ENCODE peak calls at places on chromosomes 6 and 20, in six cellular contexts. B is lower lobe of right lung; M is Peyer's patch; V is body of pancreas; E is brain microvascular endothelial cell; G is CD8-positive, alpha-beta T cell. N is an unnamed sample.
A peak's percentile ranks its signal among the peaks of the same experiment; 100 is the strongest.

GRCh38 chr20:48538058-48538825 is 289.6 kb downstream of the PREX1 start:
- DNase-seq in M (no peak), G (no peak), E (peak; percentile 83), B (peak; percentile 56), V (peak; percentile 29), N (peak; percentile 79)

GRCh38 chr20:33167859-33168258 is at the start of gene BPIFA2:
- DNase-seq in M (no peak), V (no peak), B (no peak), G (no peak), E (no peak), N (no peak)

GRCh38 chr20:49519777-49520359 is 37.4 kb upstream of the KCNB1 start:
- DNase-seq in M (no peak), V (no peak), G (no peak), E (no peak), B (no peak), N (no peak)

GRCh38 chr20:34709044-34709835 is 5.1 kb downstream of the TP53INP2 start:
- DNase-seq in V (peak; percentile 84), E (peak; percentile 49), G (peak; percentile 79), M (peak; percentile 88), B (peak; percentile 92), N (peak; percentile 55)

GRCh38 chr6:135018961-135019360 is 35.7 kb downstream of the HBS1L start:
- DNase-seq in G (no peak), V (no peak), B (no peak), M (no peak), E (no peak), N (no peak)

GRCh38 chr6:31489046-31489445 is 8.9 kb upstream of the MICB start:
- DNase-seq in V (no peak), G (no peak), M (no peak), B (no peak), E (no peak), N (no peak)

GRCh38 chr20:13338097-13338661 is 117.1 kb downstream of the ISM1 start:
- DNase-seq in M (no peak), B (no peak), V (no peak), E (no peak), G (no peak), N (no peak)

GRCh38 chr6:9131616-9132015 is 696.3 kb upstream of the SLC35B3 start:
- DNase-seq in B (peak; percentile 64), E (no peak), M (no peak), V (peak; percentile 33), G (no peak), N (peak; percentile 42)

GRCh38 chr6:158536084-158536890 is 23.6 kb upstream of the TMEM181 start:
- DNase-seq in V (peak; percentile 82), G (peak; percentile 70), E (peak; percentile 52), M (peak; percentile 78), B (peak; percentile 83), N (peak; percentile 47)

GRCh38 chr6:16982827-16983226 is 119.0 kb upstream of the STMND1 start:
- DNase-seq in B (no peak), V (no peak), M (no peak), E (peak; percentile 52), G (no peak), N (peak; percentile 31)

GRCh38 chr6:3329491-3330051 is 70.8 kb downstream of the PSMG4 start:
- DNase-seq in G (no peak), B (no peak), E (no peak), V (peak; percentile 84), M (no peak), N (no peak)

GRCh38 chr6:48743738-48744137 is 632.7 kb upstream of the PTCHD4 start:
- DNase-seq in M (no peak), B (no peak), V (no peak), E (no peak), G (no peak), N (no peak)

GRCh38 chr6:30768634-30769087 is 24.3 kb upstream of the IER3 start:
- DNase-seq in M (no peak), B (no peak), E (no peak), V (no peak), G (no peak), N (no peak)

GRCh38 chr6:132404330-132404729 is 3.1 kb upstream of the MOXD1 start:
- DNase-seq in E (no peak), M (no peak), B (no peak), G (no peak), V (no peak), N (no peak)

GRCh38 chr6:132400641-132401119 is 595 bp downstream of the MOXD1 start:
- DNase-seq in V (no peak), M (peak; percentile 48), G (no peak), B (no peak), E (no peak), N (no peak)

GRCh38 chr6:132401120-132401940 is at the start of gene MOXD1:
- DNase-seq in M (peak; percentile 56), E (no peak), V (peak; percentile 34), B (no peak), G (no peak), N (no peak)

GRCh38 chr6:132399376-132400074 is 1.8 kb downstream of the MOXD1 start:
- DNase-seq in B (no peak), V (no peak), E (peak; percentile 51), G (no peak), M (no peak), N (peak; percentile 21)

DNA sequence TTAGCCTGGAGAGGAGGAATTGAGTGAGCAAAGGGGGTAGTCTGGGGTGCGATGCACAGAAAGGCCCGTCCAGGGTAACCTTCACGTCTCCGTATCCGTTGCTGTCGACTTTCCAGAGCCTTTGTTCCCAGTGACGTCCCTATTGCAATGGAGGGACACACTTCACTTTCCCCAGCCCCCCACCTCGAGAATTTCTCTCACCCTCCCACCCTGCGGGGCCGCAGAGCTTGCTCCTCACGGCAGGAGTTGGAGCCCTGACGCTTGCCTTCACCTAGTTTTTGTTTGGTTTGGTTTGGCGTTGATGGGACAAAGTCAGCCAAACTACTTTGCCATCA is 633 bp upstream of the MOXD1 start:
- DNase-seq in G (no peak), M (no peak), V (no peak), B (no peak), E (no peak), N (no peak)
- H3K27me3 ChIP-seq in G (peaks cover 8% of the 10 kb centered on the region), M (no peaks in the 10 kb centered on the region), V (no peaks in the 10 kb centered on the region), B (peaks cover 38% of the 10 kb centered on the region), E (no peaks in the 10 kb centered on the region), N (peaks cover 19% of the 10 kb centered on the region)

GRCh38 chr6:151176941-151177760 is 62.6 kb upstream of the AKAP12 start:
- DNase-seq in V (no peak), E (no peak), M (no peak), G (no peak), B (no peak), N (no peak)
- H3K4me3 ChIP-seq in V (no peak overlapping the region), E (no peak overlapping the region), M (no peak overlapping the region), G (no peak overlapping the region), B (no peak overlapping the region), N (no peak overlapping the region)

GRCh38 chr6:44494011-44494501 is 106.5 kb downstream of the CDC5L start:
- DNase-seq in B (no peak), G (no peak), E (peak; percentile 46), M (no peak), V (no peak), N (peak; percentile 92)
- TF ChIP-seq CTCF in B (no peak), G (no peak), E (peak; percentile 53), M (no peak), V (no peak), N (peak; percentile 29)

DNA sequence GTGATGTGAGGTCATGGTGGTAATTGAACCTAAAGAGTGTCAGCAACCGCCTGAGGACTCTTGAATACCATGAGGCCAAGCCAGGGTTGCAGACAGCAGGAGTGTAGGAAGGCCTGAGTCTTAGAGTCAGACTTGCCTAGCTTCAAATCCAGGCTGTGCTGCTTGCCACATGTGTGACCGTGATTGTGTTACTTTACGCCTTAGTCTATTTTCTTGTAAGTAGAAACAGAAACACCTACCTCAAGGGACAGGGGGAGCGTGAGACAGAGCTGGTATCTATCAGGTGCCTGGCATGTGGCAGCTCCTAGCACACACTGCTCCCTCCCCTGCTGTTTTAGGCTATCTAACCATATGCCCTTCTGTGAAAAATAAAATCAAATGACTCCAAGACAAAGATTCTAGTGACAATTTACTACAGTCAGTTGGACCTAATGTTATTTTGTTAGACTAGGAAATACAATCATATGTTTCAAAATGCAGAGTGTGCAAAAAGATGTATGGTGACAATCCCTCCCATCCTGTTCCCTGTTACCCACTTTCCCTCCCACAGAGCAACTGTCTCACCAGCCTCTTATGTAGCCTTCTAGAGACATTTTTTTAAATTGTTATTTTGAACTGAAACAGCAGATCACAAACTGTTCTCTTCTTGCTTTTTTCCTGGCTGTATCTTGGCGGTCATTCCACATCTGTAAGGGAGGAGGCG is 21.7 kb downstream of the TAF8 start:
- DNase-seq in E (no peak), G (no peak), V (no peak), B (no peak), M (no peak), N (no peak)
- H3K27me3 ChIP-seq in E (no peaks in the 10 kb centered on the region), G (no peaks in the 10 kb centered on the region), V (no peaks in the 10 kb centered on the region), B (no peaks in the 10 kb centered on the region), M (no peaks in the 10 kb centered on the region), N (no peaks in the 10 kb centered on the region)

GRCh38 chr20:16637814-16638213 is 64.6 kb upstream of the KIF16B start:
- DNase-seq in V (no peak), M (no peak), E (no peak), B (no peak), G (no peak), N (no peak)

GRCh38 chr20:16641511-16641910 is 68.3 kb upstream of the KIF16B start:
- DNase-seq in G (no peak), V (no peak), M (no peak), E (no peak), B (no peak), N (no peak)

DNA sequence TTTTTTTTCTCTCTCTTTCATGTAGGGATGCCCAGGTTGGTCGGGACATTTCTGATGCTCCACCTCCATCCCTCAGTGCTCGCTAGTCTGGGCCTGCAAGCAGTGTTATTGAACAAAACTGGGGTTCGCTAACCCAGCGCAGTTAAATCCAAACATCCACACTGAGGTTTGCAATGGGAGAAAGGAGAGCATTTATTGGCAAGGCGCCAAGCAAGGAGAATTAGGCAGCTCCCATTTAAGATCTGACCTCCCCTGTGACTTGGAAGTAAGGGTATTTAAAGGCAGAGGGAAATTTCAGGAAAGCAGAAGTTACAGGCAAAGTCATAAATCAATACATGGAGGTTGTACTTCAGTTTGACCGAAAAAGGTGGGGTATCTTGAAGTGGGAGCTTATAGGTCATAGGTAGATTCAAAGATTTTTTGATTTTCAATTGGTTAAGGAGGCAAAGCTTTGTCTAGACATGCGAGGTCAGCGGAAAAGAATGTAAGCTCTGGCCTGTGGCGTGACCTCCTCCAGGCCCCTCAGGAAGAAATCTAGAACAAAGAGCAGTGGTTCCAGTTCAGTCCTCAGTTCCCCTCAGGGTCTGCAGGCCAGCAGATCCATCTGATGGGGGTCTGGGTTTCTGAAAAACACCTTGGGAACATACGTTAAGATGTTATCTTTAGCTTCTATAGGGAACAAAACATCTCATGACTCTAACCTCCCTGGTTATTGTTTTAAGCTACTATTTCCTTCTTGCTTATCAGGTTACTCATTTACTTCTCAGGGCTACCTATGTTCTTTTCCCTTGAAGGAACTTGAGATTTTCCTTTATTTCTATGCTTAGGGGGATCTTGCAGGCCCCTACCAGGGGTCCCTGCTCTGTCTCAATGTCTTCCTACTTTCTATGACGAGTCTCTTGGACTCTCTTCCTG is 66.0 kb upstream of the KIF16B start:
- DNase-seq in E (no peak), V (no peak), B (no peak), G (no peak), M (no peak), N (no peak)
- H3K4me3 ChIP-seq in E (no peak overlapping the region), V (no peak overlapping the region), B (no peak overlapping the region), G (no peak overlapping the region), M (no peak overlapping the region), N (no peak overlapping the region)